ENCODE peak calls at places on chromosome 10, in five cellular contexts. A is mesendoderm, Q is HuH-7, B is Calu3, N is glomerular endothelial cell. W is an unnamed sample.

GRCh38 chr10:124641282-124642075 is 102.7 kb downstream of the FAM53B start:
- DNase-seq in A (no peak), Q (no peak), B (no peak), N (no peak), W (no peak)

GRCh38 chr10:13717936-13718772 is 131.4 kb downstream of the PRPF18 start:
- DNase-seq in A (no peak), Q (peak; percentile 61), B (peak; percentile 64), N (no peak), W (no peak)

GRCh38 chr10:3516191-3516590 is 268.8 kb downstream of the KLF6 start:
- DNase-seq in A (no peak), Q (peak; percentile 61), B (no peak), N (no peak), W (no peak)

GRCh38 chr10:33661580-33662269 is 327.3 kb upstream of the NRP1 start:
- DNase-seq in A (peak; percentile 23), Q (no peak), B (peak; percentile 33), N (no peak), W (peak; percentile 14)

GRCh38 chr10:78864761-78865517 is 203.8 kb upstream of the ZMIZ1 start:
- DNase-seq in A (no peak), Q (no peak), B (no peak), N (no peak), W (no peak)

GRCh38 chr10:125231116-125231812 is 70.9 kb upstream of the CTBP2 start:
- DNase-seq in A (peak; percentile 96), Q (no peak), B (peak; percentile 58), N (no peak), W (no peak)

GRCh38 chr10:60048146-60048545 is 141.8 kb upstream of the CCDC6 start:
- DNase-seq in A (peak; percentile 93), Q (peak; percentile 14), B (peak; percentile 48), N (no peak), W (peak; percentile 43)

GRCh38 chr10:9311702-9312499 is 1257.4 kb downstream of the GATA3 start:
- DNase-seq in A (no peak), Q (no peak), B (no peak), N (no peak), W (no peak)

GRCh38 chr10:12540341-12540781 is 191.0 kb downstream of the CAMK1D start:
- DNase-seq in A (no peak), Q (no peak), B (no peak), N (no peak), W (no peak)

GRCh38 chr10:13439771-13440708 is 88.8 kb downstream of the BEND7 start:
- DNase-seq in A (peak; percentile 54), Q (peak; percentile 79), B (peak; percentile 77), N (no peak), W (peak; percentile 51)